ENCODE peak calls at places on chromosomes 4 and X, in six cellular contexts. U, N, G, B, M and W are unnamed samples.

GRCh38 chrX:133938530-133938929 is 46.9 kb downstream of the GPC3 start:
- DNase-seq in U (no peak), N (no peak), G (no peak), B (no peak), M (no peak), W (no peak)

GRCh38 chr4:140662082-140662869 is 93.5 kb upstream of the UCP1 start:
- DNase-seq in U (no peak), N (no peak), G (no peak), B (no peak), M (no peak), W (no peak)

GRCh38 chr4:141425124-141425523 is 204.4 kb downstream of the ZNF330 start:
- DNase-seq in U (no peak), N (no peak), G (no peak), B (no peak), M (no peak), W (no peak)

GRCh38 chr4:985123-985830 is 1.6 kb upstream of the IDUA start:
- DNase-seq in U (no peak), N (no peak), G (peak), B (peak), M (no peak), W (peak)

GRCh38 chr4:182405087-182405486 is 161.9 kb downstream of the TENM3 start:
- DNase-seq in U (no peak), N (no peak), G (no peak), B (no peak), M (no peak), W (no peak)

GRCh38 chr4:182795446-182796238 is 121.5 kb downstream of the DCTD start:
- DNase-seq in U (no peak), N (no peak), G (no peak), B (no peak), M (no peak), W (no peak)

GRCh38 chr4:154958621-154959358 is 177.7 kb downstream of the RBM46 start:
- DNase-seq in U (peak), N (no peak), G (no peak), B (no peak), M (no peak), W (no peak)

GRCh38 chr4:139153411-139154133 is 23.4 kb downstream of the ELF2 start:
- DNase-seq in U (no peak), N (no peak), G (no peak), B (no peak), M (no peak), W (no peak)

GRCh38 chrX:40064055-40064597 is 33.6 kb downstream of the BCOR start:
- DNase-seq in U (no peak), N (no peak), G (no peak), B (no peak), M (no peak), W (no peak)

GRCh38 chr4:15457401-15458201 is 12.1 kb upstream of the CC2D2A start:
- DNase-seq in U (no peak), N (no peak), G (no peak), B (no peak), M (no peak), W (no peak)

GRCh38 chrX:68748030-68748429 is 80.8 kb upstream of the EFNB1 start:
- DNase-seq in U (no peak), N (no peak), G (no peak), B (no peak), M (no peak), W (no peak)

GRCh38 chr4:26369132-26370036 is 48.6 kb downstream of the RBPJ start:
- DNase-seq in U (no peak), N (no peak), G (no peak), B (no peak), M (no peak), W (no peak)

GRCh38 chrX:17242470-17242869 is 132.5 kb upstream of the NHS start:
- DNase-seq in U (peak), N (no peak), G (peak), B (no peak), M (peak), W (peak)

GRCh38 chr4:93317046-93317445 is 511.5 kb upstream of the ATOH1 start:
- DNase-seq in U (no peak), N (no peak), G (no peak), B (no peak), M (peak), W (no peak)

GRCh38 chr4:186727977-186728519 is 4.4 kb upstream of the FAT1 start:
- DNase-seq in U (no peak), N (no peak), G (no peak), B (no peak), M (no peak), W (no peak)

GRCh38 chrX:95056901-95057300 is 1382.9 kb downstream of the FAM133A start:
- DNase-seq in U (no peak), N (no peak), G (no peak), B (no peak), M (no peak), W (no peak)

GRCh38 chr4:68883870-68884269 is 67.7 kb downstream of the UGT2A3 start:
- DNase-seq in U (no peak), N (no peak), G (no peak), B (no peak), M (no peak), W (no peak)

GRCh38 chr4:1711055-1711905 is 839 bp downstream of the SLBP start:
- DNase-seq in U (no peak), N (no peak), G (no peak), B (no peak), M (no peak), W (no peak)

GRCh38 chr4:88661724-88662123 is 35.9 kb downstream of the NAP1L5 start:
- DNase-seq in U (no peak), N (no peak), G (no peak), B (no peak), M (no peak), W (no peak)

GRCh38 chrX:101398694-101399093 is 7.9 kb downstream of the RPL36A start:
- DNase-seq in U (no peak), N (no peak), G (no peak), B (no peak), M (no peak), W (no peak)

GRCh38 chr4:115234405-115235093 is 121.1 kb upstream of the NDST4 start:
- DNase-seq in U (no peak), N (no peak), G (no peak), B (no peak), M (no peak), W (no peak)

GRCh38 chrX:25049347-25049746 is 33.6 kb upstream of the ARX start:
- DNase-seq in U (no peak), N (no peak), G (no peak), B (no peak), M (no peak), W (no peak)

GRCh38 chr4:112510468-112511293 is 5.3 kb downstream of the NEUROG2 start:
- DNase-seq in U (no peak), N (no peak), G (no peak), B (no peak), M (no peak), W (no peak)

GRCh38 chr4:75623036-75623435 is 7.3 kb downstream of the CDKL2 start:
- DNase-seq in U (no peak), N (no peak), G (no peak), B (no peak), M (no peak), W (no peak)

GRCh38 chr4:63296773-63297172 is 1112.5 kb downstream of the TECRL start:
- DNase-seq in U (no peak), N (no peak), G (no peak), B (no peak), M (no peak), W (no peak)

GRCh38 chr4:160836431-160836830 is 1327.4 kb downstream of the FSTL5 start:
- DNase-seq in U (no peak), N (no peak), G (no peak), B (no peak), M (no peak), W (no peak)

GRCh38 chr4:78477276-78477675 is 74.3 kb upstream of the ANXA3 start:
- DNase-seq in U (no peak), N (no peak), G (no peak), B (no peak), M (no peak), W (no peak)